ENCODE peak calls at places on chromosomes 12 and 14, in nine cellular contexts. G is astrocyte of the cerebellum, E is fibroblast of pulmonary artery, H is Peyer's patch, S is heart left ventricle, L is psoas muscle, D is kidney, P is uterus, V is coronary artery. I is an unnamed sample.

GRCh38 chr14:90599748-90600507 is 203.1 kb downstream of the CALM1 start:
- DNase-seq in H (no peak), E (peak), P (no peak), V (no peak), D (no peak), S (no peak), L (no peak), G (no peak), I (peak)

GRCh38 chr12:110647669-110648068 is 33.7 kb downstream of the TCTN1 start:
- DNase-seq in L (no peak), G (no peak), S (no peak), E (no peak), P (no peak), D (no peak), V (no peak), H (peak), I (no peak)

GRCh38 chr12:50597200-50598195 is 92.7 kb downstream of the DIP2B start:
- DNase-seq in E (peak), S (no peak), L (no peak), V (no peak), H (peak), P (peak), D (no peak), G (no peak), I (peak)

GRCh38 chr12:61521258-61521657 is 738.9 kb upstream of the USP15 start:
- DNase-seq in V (no peak), L (no peak), S (no peak), D (no peak), G (no peak), P (no peak), E (no peak), H (no peak), I (no peak)

GRCh38 chr12:219891-220352 is 6.0 kb upstream of the SLC6A12 start:
- DNase-seq in S (peak), V (no peak), G (no peak), P (no peak), H (no peak), L (peak), E (peak), D (peak), I (peak)

GRCh38 chr14:99271288-99271941 is 582 bp downstream of the BCL11B start:
- DNase-seq in G (no peak), L (no peak), H (no peak), V (no peak), S (no peak), D (no peak), E (no peak), P (no peak), I (no peak)

GRCh38 chr14:34301107-34301734 is 160.8 kb downstream of the SPTSSA start:
- DNase-seq in D (no peak), E (peak), H (no peak), V (no peak), P (peak), S (no peak), G (peak), L (no peak), I (peak)

GRCh38 chr12:10305411-10305810 is 2.3 kb upstream of the KLRD1 start:
- DNase-seq in E (no peak), P (no peak), V (no peak), S (no peak), G (no peak), L (no peak), D (no peak), H (no peak), I (peak)

GRCh38 chr12:8026282-8026637 is 6.3 kb upstream of the FOXJ2 start:
- DNase-seq in V (no peak), H (no peak), S (no peak), L (no peak), E (no peak), D (no peak), G (peak), P (no peak), I (no peak)

GRCh38 chr12:130043685-130044421 is 118.4 kb upstream of the FZD10 start:
- DNase-seq in V (no peak), H (no peak), S (no peak), E (no peak), D (no peak), G (no peak), L (no peak), P (no peak), I (no peak)

DNA sequence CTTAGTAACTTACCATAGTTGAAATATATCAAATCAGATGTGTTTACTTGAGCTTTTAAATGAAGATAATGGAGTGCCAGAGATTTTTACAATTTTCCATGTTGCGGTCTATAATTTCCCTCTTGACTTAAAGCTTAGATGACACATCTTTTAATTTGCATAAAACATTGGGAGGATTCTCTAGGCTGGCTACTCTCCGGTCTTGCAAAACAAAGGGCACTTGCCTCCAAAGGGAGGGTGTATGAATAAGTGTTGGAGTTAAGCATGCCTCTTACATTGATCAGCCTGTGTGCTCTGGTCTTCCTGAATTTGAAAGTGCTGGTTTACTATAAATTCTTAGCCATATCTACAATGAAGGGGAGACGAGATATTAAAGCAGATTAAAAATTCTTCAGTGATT is 336.4 kb upstream of the NAV3 start:
- DNase-seq in L (no peak), D (no peak), E (no peak), P (no peak), H (no peak), G (no peak), V (no peak), S (no peak), I (no peak)
- TF ChIP-seq CTCF in L (no peak), D (no peak), E (no peak), P (no peak), H (no peak), G (no peak), V (no peak), S (no peak), I (no peak)

GRCh38 chr12:105382771-105383632 is 52.5 kb downstream of the C12orf75 start:
- DNase-seq in V (no peak), P (peak), L (no peak), S (no peak), G (peak), D (no peak), H (no peak), E (peak), I (peak)

GRCh38 chr12:105377077-105377476 is 46.6 kb downstream of the C12orf75 start:
- DNase-seq in E (no peak), D (no peak), L (no peak), S (no peak), P (no peak), G (no peak), H (no peak), V (no peak), I (no peak)

GRCh38 chr12:105384220-105384619 is 53.7 kb downstream of the C12orf75 start:
- DNase-seq in G (no peak), L (no peak), V (no peak), P (no peak), E (no peak), S (no peak), D (no peak), H (no peak), I (no peak)

DNA sequence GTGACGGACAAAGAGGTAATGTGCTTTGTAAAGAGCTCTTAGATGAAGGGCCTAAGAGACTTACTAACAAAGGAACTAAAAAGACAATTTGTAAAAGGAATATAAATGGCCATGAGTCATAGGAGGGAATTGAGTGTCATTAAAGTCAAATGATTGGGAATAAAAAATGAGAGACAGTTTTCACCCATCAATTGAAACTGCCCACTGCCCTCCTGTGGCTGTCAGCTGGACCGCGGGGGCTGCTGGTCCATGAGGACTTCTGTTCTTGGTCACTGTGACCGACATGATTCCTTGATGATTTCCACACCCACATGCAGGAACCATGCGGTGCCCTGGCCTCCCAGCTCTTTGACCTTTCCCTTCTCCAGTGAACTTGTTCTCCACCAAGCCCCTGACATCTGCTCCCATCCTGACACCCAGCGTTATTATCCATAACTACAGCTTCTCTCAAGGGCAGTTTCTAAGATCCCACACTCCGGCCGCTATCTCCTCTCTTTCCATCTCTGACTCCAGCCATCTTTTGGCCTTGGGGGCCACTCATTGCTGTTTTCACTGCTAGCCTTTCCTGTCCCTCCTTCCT is 48.4 kb downstream of the C12orf75 start:
- DNase-seq in H (no peak), D (no peak), G (no peak), S (no peak), L (no peak), E (peak), P (no peak), V (no peak), I (peak)
- TF ChIP-seq CTCF in H (no peak), D (no peak), G (peak), S (no peak), L (peak), E (peak), P (no peak), V (no peak), I (peak)

GRCh38 chr14:92328664-92329255 is 5.8 kb downstream of the SLC24A4 start:
- DNase-seq in V (no peak), L (no peak), P (no peak), H (no peak), E (no peak), D (no peak), G (no peak), S (no peak), I (no peak)
- TF ChIP-seq CTCF in V (no peak), L (no peak), P (no peak), H (no peak), E (no peak), D (no peak), G (no peak), S (no peak), I (no peak)

GRCh38 chr12:39780527-39781446 is 161.2 kb upstream of the ABCD2 start:
- DNase-seq in D (no peak), P (no peak), H (no peak), E (no peak), G (no peak), L (no peak), V (no peak), S (no peak), I (no peak)
- TF ChIP-seq CTCF in D (no peak), P (no peak), H (no peak), E (no peak), G (no peak), L (no peak), V (no peak), S (no peak), I (no peak)

GRCh38 chr12:132775502-132776233 is 14.0 kb upstream of the ANKLE2 start:
- DNase-seq in D (no peak), G (no peak), P (no peak), S (no peak), L (no peak), V (no peak), H (no peak), E (no peak), I (no peak)
- TF ChIP-seq CTCF in D (no peak), G (no peak), P (no peak), S (no peak), L (no peak), V (no peak), H (no peak), E (no peak), I (no peak)

DNA sequence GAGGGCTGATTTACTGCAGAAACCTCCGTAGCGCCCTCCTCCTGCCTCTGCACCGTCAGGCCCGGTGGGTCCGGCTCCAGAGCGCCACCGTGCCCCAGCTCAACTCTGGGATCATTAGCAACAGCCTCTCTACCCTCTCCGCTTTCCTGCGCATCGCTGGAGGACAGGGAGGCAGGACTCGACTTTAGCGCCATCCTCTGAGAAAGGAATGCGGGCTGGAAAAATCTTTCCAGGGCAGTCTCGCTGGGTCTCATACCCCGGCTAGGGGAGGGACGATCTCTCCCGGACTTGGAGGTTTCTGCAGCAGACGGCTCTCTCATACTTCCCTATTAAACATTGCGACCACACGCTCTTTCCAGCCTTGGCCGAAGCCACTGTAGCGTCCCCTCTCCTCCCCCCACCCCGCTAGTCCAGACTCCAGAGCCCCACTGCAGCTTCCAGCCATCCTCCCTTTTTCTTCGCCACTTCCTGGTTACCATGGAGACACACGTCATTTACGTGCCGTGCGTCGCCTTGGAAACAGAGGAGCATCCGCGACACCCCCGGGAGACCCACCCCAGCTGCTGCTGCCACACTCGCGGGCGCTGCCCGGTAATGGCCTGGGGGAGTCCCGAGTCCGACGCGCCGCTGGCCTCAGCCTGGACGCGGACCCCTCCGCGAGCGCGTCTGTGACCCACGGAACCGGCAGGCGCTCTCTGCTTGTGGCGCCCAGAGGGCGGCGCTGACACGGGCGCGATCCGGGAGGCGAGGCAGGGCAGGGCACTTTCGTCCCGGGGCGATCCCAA is at the start of gene CCDC184:
- DNase-seq in V (peak), S (peak), H (peak), D (peak), L (peak), E (peak), G (no peak), P (peak), I (no peak)
- TF ChIP-seq CTCF in V (no peak), S (peak), H (peak), D (no peak), L (peak), E (peak), G (peak), P (peak), I (no peak)

GRCh38 chr12:112564160-112564559 is 145.4 kb downstream of the PTPN11 start:
- DNase-seq in G (no peak), P (no peak), D (no peak), S (no peak), L (no peak), E (no peak), H (no peak), V (no peak), I (no peak)
- TF ChIP-seq CTCF in G (no peak), P (no peak), D (no peak), S (no peak), L (no peak), E (no peak), H (no peak), V (no peak), I (no peak)

GRCh38 chr14:69716483-69717187 is 50.3 kb upstream of the SRSF5 start:
- DNase-seq in D (no peak), G (peak), H (no peak), L (no peak), S (no peak), V (no peak), E (peak), P (no peak), I (peak)
- TF ChIP-seq CTCF in D (no peak), G (no peak), H (no peak), L (no peak), S (no peak), V (no peak), E (peak), P (no peak), I (peak)